ENCODE peak calls at places on chromosomes 11 and 22, in ten cellular contexts. E, V, T, X, H, L, D, Z, O and K are unnamed samples.

GRCh38 chr11:2434506-2435255 is 9.6 kb downstream of the TRPM5 start:
- DNase-seq in V (no peak), O (peak), H (no peak), T (no peak), X (no peak), E (no peak), Z (no peak), D (no peak), L (peak), K (no peak)

GRCh38 chr11:100576044-100577021 is 110.8 kb upstream of the ARHGAP42 start:
- DNase-seq in V (no peak), O (no peak), L (no peak), D (no peak), H (no peak), E (peak), T (peak), Z (no peak), X (peak), K (peak)

GRCh38 chr11:107493117-107493516 is 35.5 kb upstream of the CWF19L2 start:
- DNase-seq in V (no peak), E (peak), Z (no peak), X (no peak), L (no peak), T (peak), D (no peak), H (peak), O (no peak), K (no peak)

GRCh38 chr11:64245797-64246623 is 733 bp downstream of the PPP1R14B start:
- DNase-seq in E (peak), H (peak), L (peak), D (no peak), V (peak), T (peak), X (peak), Z (peak), O (peak), K (no peak)

GRCh38 chr11:126680109-126680508 is 320.5 kb downstream of the KIRREL3 start:
- DNase-seq in X (no peak), T (peak), V (no peak), D (no peak), H (no peak), L (no peak), E (no peak), O (no peak), Z (no peak), K (no peak)

GRCh38 chr11:15889972-15890371 is 466.4 kb downstream of the SOX6 start:
- DNase-seq in L (no peak), H (peak), E (peak), T (peak), V (no peak), O (no peak), Z (no peak), D (no peak), X (no peak), K (no peak)

GRCh38 chr11:67178878-67179277 is 59.8 kb downstream of the KDM2A start:
- DNase-seq in O (no peak), Z (no peak), L (no peak), T (peak), X (no peak), E (no peak), V (no peak), D (no peak), H (no peak), K (no peak)

GRCh38 chr11:69099193-69099592 is 50.5 kb downstream of the TPCN2 start:
- DNase-seq in H (no peak), X (no peak), D (no peak), Z (no peak), T (no peak), O (no peak), V (no peak), E (no peak), L (no peak), K (no peak)

GRCh38 chr11:67045314-67045713 is 11.3 kb upstream of the RHOD start:
- DNase-seq in O (no peak), T (peak), V (no peak), L (no peak), H (peak), Z (no peak), E (peak), X (no peak), D (no peak), K (no peak)

GRCh38 chr11:68025047-68025446 is 5.4 kb upstream of the NDUFS8 start:
- DNase-seq in L (no peak), X (no peak), D (no peak), E (no peak), O (no peak), H (no peak), V (no peak), Z (no peak), T (no peak), K (no peak)

GRCh38 chr22:46339956-46340355 is 4.4 kb downstream of the TRMU start:
- DNase-seq in Z (no peak), D (no peak), V (no peak), T (no peak), X (no peak), E (no peak), H (no peak), L (no peak), O (peak), K (no peak)

GRCh38 chr11:72511393-72512047 is 77.2 kb upstream of the CLPB start:
- DNase-seq in H (no peak), D (no peak), X (no peak), T (peak), O (no peak), Z (no peak), L (no peak), V (no peak), E (no peak), K (no peak)

GRCh38 chr11:17250561-17251350 is 25.8 kb upstream of the NUCB2 start:
- DNase-seq in D (no peak), O (no peak), T (peak), Z (no peak), H (no peak), V (no peak), E (no peak), X (no peak), L (no peak), K (no peak)

GRCh38 chr11:57347336-57347735 is 9.2 kb downstream of the P2RX3 start:
- DNase-seq in D (no peak), L (no peak), H (no peak), V (no peak), E (no peak), X (no peak), T (no peak), O (no peak), Z (no peak), K (no peak)

GRCh38 chr11:117459121-117459978 is 131.7 kb downstream of the CEP164 start:
- DNase-seq in V (no peak), L (no peak), Z (no peak), O (no peak), X (no peak), H (no peak), D (no peak), E (no peak), T (no peak), K (no peak)

GRCh38 chr11:117458275-117459120 is 130.8 kb downstream of the CEP164 start:
- DNase-seq in E (no peak), D (no peak), Z (no peak), O (no peak), T (no peak), L (peak), V (no peak), X (no peak), H (no peak), K (no peak)

GRCh38 chr11:117457031-117457785 is 129.6 kb downstream of the CEP164 start:
- DNase-seq in H (no peak), L (peak), X (no peak), Z (no peak), E (no peak), O (no peak), V (no peak), T (no peak), D (no peak), K (no peak)

GRCh38 chr11:117456027-117456720 is 128.5 kb downstream of the CEP164 start:
- DNase-seq in V (no peak), X (no peak), D (no peak), T (no peak), Z (no peak), H (no peak), O (no peak), L (no peak), E (no peak), K (no peak)

GRCh38 chr11:117457835-117458234 is 130.2 kb downstream of the CEP164 start:
- DNase-seq in H (no peak), D (no peak), E (no peak), O (no peak), X (no peak), Z (no peak), T (no peak), L (no peak), V (peak), K (no peak)
- TF ChIP-seq CTCF in H (no peak), D (no peak), E (no peak), O (no peak), X (no peak), Z (no peak), T (no peak), L (no peak), V (no peak), K (no peak)

DNA sequence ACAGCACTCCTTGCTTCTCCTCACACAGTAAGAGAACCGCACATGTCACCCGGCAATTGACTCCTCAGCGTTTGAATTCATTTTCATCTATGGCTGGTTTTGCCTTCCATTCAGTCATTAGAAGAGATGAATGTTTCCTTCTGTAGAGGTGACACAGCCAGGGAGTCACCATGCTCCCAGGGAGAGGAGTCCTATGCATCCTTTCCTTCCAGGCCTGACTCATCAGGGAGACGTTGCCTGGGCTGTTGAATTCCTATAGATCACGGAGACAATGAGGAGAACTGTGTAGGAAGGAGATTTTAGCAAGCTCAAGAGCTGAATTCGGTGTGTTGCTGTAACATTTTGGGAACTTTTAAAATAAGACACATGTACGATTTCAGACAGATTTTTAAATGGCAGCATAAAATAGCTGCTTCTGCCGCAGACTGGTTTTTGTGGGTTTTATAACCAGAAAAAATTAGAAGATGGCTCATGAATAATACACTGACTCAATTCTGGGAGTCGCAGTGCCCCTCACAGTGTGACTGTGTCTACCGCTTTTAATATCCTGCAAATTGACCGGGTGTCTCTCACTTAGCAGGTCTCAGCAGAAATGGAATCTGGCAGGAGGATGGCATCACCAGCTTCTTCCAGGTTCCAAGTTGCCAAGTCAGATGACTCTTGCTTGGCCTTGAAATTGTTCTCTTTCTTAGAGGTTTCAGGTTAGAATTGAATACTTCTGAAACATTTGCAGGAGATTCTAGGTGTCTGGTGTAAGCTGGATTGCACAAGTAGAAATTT is 44.5 kb upstream of the CLMP start:
- DNase-seq in E (peak), D (no peak), T (peak), L (no peak), O (no peak), H (no peak), Z (no peak), X (no peak), V (no peak), K (no peak)
- TF ChIP-seq CTCF in E (no peak), D (no peak), T (no peak), L (no peak), O (no peak), H (no peak), Z (no peak), X (no peak), V (no peak), K (no peak)

GRCh38 chr11:102664001-102664752 is 39.0 kb upstream of the MMP20 start:
- DNase-seq in D (peak), V (no peak), L (no peak), Z (no peak), H (no peak), T (no peak), X (no peak), O (no peak), E (no peak), K (no peak)
- TF ChIP-seq CTCF in D (peak), V (no peak), L (peak), Z (no peak), H (peak), T (peak), X (no peak), O (no peak), E (peak), K (no peak)

GRCh38 chr22:33389927-33390326 is 331.7 kb upstream of the SYN3 start:
- DNase-seq in L (no peak), E (peak), T (peak), V (no peak), Z (no peak), X (no peak), D (no peak), O (no peak), H (no peak), K (no peak)

GRCh38 chr22:33391298-33391697 is 333.1 kb upstream of the SYN3 start:
- DNase-seq in D (no peak), V (no peak), H (no peak), O (no peak), T (no peak), E (no peak), Z (no peak), L (no peak), X (no peak), K (no peak)

GRCh38 chr22:33397381-33397907 is 339.3 kb upstream of the SYN3 start:
- DNase-seq in X (no peak), O (no peak), V (no peak), H (no peak), T (no peak), D (no peak), L (no peak), E (no peak), Z (no peak), K (no peak)

DNA sequence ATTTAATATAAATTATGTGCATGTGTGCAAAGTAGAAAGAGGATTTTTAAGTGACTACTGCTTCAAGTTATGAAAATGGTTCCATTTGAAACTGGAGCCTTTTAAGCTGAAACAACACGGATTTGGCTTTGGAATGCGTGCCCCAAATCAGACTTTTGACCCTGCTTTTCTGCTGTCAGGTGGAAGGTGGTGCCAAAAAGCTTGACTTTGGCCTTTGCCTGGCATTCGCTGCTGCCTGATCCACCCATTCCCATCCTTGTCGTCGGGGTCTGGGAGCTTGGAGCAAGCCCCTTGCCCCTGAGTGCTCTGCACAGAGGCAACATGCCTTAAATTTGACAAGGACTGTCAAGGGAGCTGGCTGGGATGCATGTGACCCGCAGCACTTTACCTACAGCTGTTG is 335.3 kb upstream of the SYN3 start:
- DNase-seq in T (no peak), O (no peak), D (no peak), H (no peak), Z (no peak), E (no peak), V (no peak), L (no peak), X (no peak), K (no peak)
- TF ChIP-seq CTCF in T (no peak), O (no peak), D (no peak), H (no peak), Z (no peak), E (no peak), V (no peak), L (no peak), X (no peak), K (no peak)

GRCh38 chr22:43970037-43970747 is 14.9 kb downstream of the SAMM50 start:
- DNase-seq in Z (no peak), H (no peak), T (no peak), V (no peak), L (no peak), X (no peak), E (no peak), O (no peak), D (no peak), K (no peak)
- TF ChIP-seq CTCF in Z (no peak), H (no peak), T (no peak), V (no peak), L (no peak), X (no peak), E (no peak), O (no peak), D (no peak), K (no peak)